ENCODE peak calls at places on chromosomes 5 and 9, in five cellular contexts. M, K, C, Q and W are unnamed samples. For H3K36me3, the result is how much of the 10 kb centered on the place peaks cover.

GRCh38 chr9:113580041-113580953 is 116.8 kb downstream of the RGS3 start:
- DNase-seq in M (peak), K (peak), C (peak), Q (peak), W (peak)

GRCh38 chr9:110635589-110635988 is 33.0 kb upstream of the MUSK start:
- DNase-seq in M (no peak), K (no peak), C (no peak), Q (no peak), W (no peak)

GRCh38 chr9:18268381-18268780 is 205.6 kb upstream of the ADAMTSL1 start:
- DNase-seq in M (peak), K (no peak), C (no peak), Q (no peak), W (no peak)

GRCh38 chr9:134322781-134323241 is 3.4 kb upstream of the RXRA start:
- DNase-seq in M (no peak), K (no peak), C (no peak), Q (no peak), W (no peak)

GRCh38 chr5:82820958-82821880 is 256.0 kb downstream of the TMEM167A start:
- DNase-seq in M (no peak), K (no peak), C (no peak), Q (no peak), W (no peak)

GRCh38 chr5:179228341-179229121 is 116.7 kb downstream of the ADAMTS2 start:
- DNase-seq in M (no peak), K (no peak), C (peak), Q (no peak), W (no peak)

GRCh38 chr9:111094433-111095421 is 56.5 kb upstream of the LPAR1 start:
- DNase-seq in M (no peak), K (peak), C (no peak), Q (peak), W (peak)

GRCh38 chr9:129071526-129072131 is 9.3 kb upstream of the DOLPP1 start:
- DNase-seq in M (no peak), K (no peak), C (no peak), Q (no peak), W (no peak)

GRCh38 chr5:116574682-116575634 is at the start of gene SEMA6A:
- DNase-seq in M (peak), K (peak), C (peak), Q (peak), W (peak)

GRCh38 chr9:128787583-128788156 is 617 bp downstream of the TBC1D13 start:
- DNase-seq in M (no peak), K (peak), C (no peak), Q (no peak), W (no peak)

GRCh38 chr9:123335986-123336329 is 20.0 kb upstream of the CRB2 start:
- DNase-seq in M (no peak), K (no peak), C (no peak), Q (no peak), W (no peak)

GRCh38 chr9:134326754-134327526 is 685 bp downstream of the RXRA start:
- DNase-seq in M (no peak), K (no peak), C (no peak), Q (no peak), W (peak)

GRCh38 chr9:90726215-90726614 is 75.4 kb upstream of the SYK start:
- DNase-seq in M (no peak), K (no peak), C (no peak), Q (no peak), W (no peak)

GRCh38 chr9:129351642-129352151 is 173.6 kb upstream of the IER5L start:
- DNase-seq in M (no peak), K (no peak), C (no peak), Q (no peak), W (no peak)

GRCh38 chr9:12426198-12426864 is 266.9 kb upstream of the TYRP1 start:
- DNase-seq in M (no peak), K (no peak), C (no peak), Q (no peak), W (no peak)

GRCh38 chr9:84615574-84615973 is 54.0 kb upstream of the NTRK2 start:
- DNase-seq in M (no peak), K (no peak), C (no peak), Q (no peak), W (no peak)

GRCh38 chr5:180798193-180798592 is 4.4 kb downstream of the MGAT1 start:
- DNase-seq in M (no peak), K (no peak), C (no peak), Q (no peak), W (no peak)

GRCh38 chr5:114780290-114780689 is 389.4 kb downstream of the TRIM36 start:
- DNase-seq in M (no peak), K (no peak), C (no peak), Q (no peak), W (no peak)

GRCh38 chr9:134283692-134284265 is 42.5 kb upstream of the RXRA start:
- DNase-seq in M (no peak), K (no peak), C (no peak), Q (no peak), W (no peak)

DNA sequence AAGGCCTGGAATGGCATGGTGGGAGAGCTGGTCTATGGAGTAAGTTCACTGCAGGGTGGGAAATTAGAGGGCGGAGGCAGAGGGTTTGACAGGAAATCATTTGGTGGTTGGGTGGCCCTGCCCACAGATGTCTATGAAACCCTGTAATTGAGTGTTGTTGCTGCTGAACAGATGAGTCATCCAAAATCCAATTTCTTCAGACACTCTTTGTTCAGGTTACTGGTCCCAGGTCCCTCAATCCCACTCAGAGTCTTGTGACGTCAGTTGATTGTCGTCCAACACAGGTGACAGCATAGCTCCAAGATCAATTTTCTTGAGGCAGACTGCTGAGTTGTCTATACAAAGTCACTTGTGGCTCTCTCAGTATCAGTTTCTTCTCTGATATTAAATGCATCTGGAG is 208.6 kb downstream of the GRIA1 start:
- DNase-seq in M (no peak), K (no peak), C (no peak), Q (no peak), W (no peak)
- TF ChIP-seq CTCF in M (no peak), K (no peak), C (no peak), Q (no peak), W (no peak)

GRCh38 chr9:76314321-76314720 is 79.9 kb downstream of the RFK start:
- DNase-seq in M (no peak), K (no peak), C (no peak), Q (no peak), W (no peak)

GRCh38 chr9:76311576-76311975 is 82.7 kb downstream of the RFK start:
- DNase-seq in M (no peak), K (no peak), C (no peak), Q (no peak), W (no peak)

GRCh38 chr9:76310991-76311390 is 83.2 kb downstream of the RFK start:
- DNase-seq in M (no peak), K (no peak), C (no peak), Q (no peak), W (no peak)

GRCh38 chr9:76316069-76316468 is 78.2 kb downstream of the RFK start:
- DNase-seq in M (no peak), K (no peak), C (no peak), Q (no peak), W (no peak)

GRCh38 chr9:76313771-76314170 is 80.5 kb downstream of the RFK start:
- DNase-seq in M (no peak), K (no peak), C (no peak), Q (no peak), W (no peak)
- TF ChIP-seq POLR2A in M (no peak), K (no peak), C (no peak), Q (no peak), W (no peak)

GRCh38 chr9:109383947-109384346 is 63.1 kb upstream of the EPB41L4B start:
- DNase-seq in M (no peak), K (no peak), C (no peak), Q (no peak), W (no peak)

GRCh38 chr9:109385499-109385898 is 64.6 kb upstream of the EPB41L4B start:
- DNase-seq in M (no peak), K (no peak), C (no peak), Q (no peak), W (no peak)

GRCh38 chr9:109383356-109383755 is 62.5 kb upstream of the EPB41L4B start:
- DNase-seq in M (no peak), K (no peak), C (no peak), Q (no peak), W (no peak)

GRCh38 chr9:109387206-109387605 is 66.3 kb upstream of the EPB41L4B start:
- DNase-seq in M (no peak), K (no peak), C (no peak), Q (no peak), W (no peak)

GRCh38 chr9:109387856-109388255 is 67.0 kb upstream of the EPB41L4B start:
- DNase-seq in M (no peak), K (no peak), C (no peak), Q (no peak), W (no peak)
- H3K36me3 ChIP-seq in M (under half), K (under half), C (half or more), Q (half or more), W (under half)

DNA sequence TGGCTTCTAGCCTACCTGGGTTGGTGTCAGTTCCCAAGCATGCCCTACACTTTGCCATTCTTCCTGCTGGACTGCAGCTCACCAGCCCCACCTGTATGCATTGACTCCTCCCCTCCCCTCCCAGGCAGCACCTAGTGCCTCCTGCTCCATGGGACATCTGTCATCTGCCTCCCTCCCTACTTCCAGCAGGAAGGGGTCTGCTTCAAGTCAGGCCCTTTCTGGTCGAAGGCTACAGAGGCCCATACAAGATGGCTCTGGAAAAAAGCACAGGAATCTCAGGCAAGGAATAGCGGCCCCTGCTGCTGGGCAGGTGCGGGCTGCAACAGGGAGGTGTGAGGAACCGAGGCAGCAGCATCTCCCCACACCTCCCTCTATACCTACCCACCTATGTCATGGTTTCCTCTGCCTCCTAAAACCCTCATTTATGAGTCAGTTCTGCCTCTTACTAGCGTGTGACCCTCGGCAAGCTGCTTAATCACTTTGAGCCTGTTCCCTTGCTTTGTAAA is 19.7 kb downstream of the WWC1 start:
- DNase-seq in M (no peak), K (no peak), C (no peak), Q (no peak), W (no peak)
- TF ChIP-seq CTCF in M (no peak), K (no peak), C (no peak), Q (no peak), W (no peak)

DNA sequence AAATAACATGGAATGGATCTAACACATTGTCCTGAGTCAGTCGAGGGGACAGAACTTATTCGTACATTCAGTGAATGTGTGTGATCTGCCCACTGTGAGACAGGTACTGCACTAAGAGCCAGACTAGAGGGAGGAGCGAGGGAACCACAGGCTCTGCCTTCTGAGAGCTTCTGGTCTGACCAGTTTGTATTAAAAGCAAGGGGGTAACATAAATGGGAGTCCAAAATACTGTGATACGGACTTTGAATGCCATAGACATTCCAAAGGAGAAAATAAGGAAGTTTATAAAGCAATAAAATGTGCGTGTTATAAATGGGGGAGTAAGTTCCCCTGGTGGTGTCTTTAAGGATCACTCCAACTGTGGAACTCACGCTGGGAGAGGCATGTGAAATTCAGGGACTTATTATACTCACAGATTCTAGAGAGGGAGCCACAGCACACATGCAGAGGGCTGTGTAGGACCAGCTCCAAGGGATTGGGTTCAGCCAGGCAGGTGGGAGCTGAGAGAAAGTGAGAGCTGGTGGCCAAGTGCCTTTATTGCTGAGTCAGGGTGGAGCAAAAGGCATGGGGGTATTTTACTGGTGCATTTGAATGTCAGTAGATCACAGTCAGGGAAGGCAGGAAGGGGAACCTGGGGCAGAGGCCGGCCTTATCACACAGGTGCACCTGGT is 186.5 kb upstream of the WWC1 start:
- DNase-seq in M (no peak), K (no peak), C (no peak), Q (no peak), W (no peak)
- TF ChIP-seq POLR2A in M (no peak), K (no peak), C (no peak), Q (no peak), W (no peak)

DNA sequence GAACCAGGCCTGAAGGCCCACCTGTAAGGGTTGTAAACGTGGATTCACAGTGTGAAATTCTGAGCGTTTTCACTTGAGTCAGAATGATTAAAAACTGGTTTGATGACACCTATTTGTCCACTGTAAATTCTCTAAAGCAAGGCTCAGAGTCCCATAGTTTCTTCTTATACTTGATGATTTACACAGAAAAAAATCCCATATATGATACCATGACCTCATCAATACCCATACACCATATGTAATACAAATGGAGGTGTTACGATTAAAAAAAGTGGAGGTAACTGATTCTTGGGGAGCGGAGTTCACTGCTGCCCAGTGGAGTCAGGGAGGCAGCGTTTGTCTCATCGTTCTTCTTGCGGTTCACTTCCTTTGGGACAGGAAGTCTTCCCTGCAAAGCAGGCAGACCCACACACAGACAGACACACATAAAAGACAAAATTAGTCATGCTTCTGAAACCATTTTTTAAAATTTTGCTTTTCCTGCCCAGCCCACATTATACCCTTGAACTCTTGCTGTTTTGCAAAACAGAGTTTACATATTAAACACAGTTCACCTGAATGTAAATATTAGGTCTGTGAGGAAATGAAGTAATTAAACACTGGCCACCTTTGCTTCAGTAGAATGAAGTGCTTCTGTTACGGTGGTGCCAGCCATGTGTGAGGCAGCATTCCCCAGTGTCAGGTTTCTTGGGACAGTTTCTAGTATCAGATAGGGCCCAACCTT is 26.2 kb downstream of the NREP start:
- DNase-seq in M (no peak), K (no peak), C (no peak), Q (no peak), W (no peak)
- H3K36me3 ChIP-seq in M (under half), K (under half), C (under half), Q (under half), W (under half)

DNA sequence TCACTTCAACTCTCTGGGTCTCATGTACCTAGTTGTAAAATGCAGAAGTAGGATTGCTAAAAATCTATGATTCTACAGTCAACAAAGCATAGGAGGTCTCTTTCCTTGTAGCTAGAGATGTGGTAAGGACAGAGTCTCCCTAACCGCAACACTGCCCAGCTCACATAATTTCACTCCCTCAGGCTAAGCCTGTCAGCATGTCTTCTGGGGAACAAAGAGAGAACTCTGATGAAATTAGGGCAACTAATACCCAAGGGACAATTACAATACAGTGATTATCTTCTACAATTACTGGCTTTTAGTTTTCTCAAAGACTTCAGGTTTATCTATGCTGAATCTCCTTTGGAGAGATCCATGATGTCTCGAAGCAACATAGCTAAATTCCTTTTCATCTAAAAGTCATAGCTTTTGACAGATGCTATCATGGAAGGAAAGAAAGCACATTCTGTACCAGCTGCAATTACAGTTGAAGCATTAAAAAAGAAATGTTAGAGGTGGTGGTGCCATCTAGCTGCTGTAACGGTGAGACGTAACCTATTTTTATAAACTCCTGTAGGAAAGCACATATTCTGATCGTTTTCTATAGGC is 141.1 kb upstream of the TARS1 start:
- DNase-seq in M (no peak), K (no peak), C (no peak), Q (no peak), W (no peak)
- TF ChIP-seq CTCF in M (no peak), K (peak), C (no peak), Q (peak), W (peak)

DNA sequence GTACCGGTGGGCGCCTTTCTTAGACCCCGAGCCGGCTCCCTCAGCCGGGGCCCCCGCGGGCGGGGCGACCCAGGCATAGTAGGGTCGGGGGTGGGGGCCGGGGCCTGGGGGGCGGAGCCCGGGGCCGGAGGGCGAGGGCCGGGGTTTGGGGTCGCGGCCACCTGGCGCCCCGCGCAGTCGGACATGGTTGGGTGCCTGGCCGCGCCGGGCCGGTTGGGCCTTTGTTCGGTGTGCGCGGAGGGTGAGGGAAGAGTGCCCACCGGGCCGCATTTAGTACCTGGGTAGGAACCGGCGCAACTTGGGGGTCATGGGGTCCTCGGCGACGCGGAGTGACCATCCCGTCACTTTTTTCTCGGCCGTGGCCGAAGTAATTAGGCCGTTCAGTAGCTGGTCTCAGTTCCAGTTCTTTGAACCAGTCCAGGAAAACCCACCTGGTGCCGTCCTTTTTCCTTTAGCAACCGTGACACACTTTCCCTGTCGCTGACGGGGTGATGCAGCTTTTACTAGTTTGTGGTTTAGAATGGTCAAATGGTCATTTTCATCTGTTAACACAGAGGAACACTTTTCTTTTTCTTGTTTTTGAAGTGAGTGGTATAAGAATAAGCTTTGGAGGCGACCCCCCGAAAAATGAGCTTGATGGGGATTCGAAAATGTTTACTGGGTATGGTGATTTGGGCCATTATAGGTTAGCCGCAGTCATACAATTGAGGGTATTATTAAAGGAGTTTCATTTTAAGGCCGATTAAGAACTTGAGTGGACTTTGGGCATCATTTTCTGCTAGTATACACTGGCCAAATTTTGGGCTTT is 555 bp downstream of the CKS2 start:
- DNase-seq in M (no peak), K (no peak), C (no peak), Q (no peak), W (no peak)
- TF ChIP-seq POLR2A in M (no peak), K (no peak), C (no peak), Q (no peak), W (no peak)

GRCh38 chr9:114626415-114627029 is 15.4 kb downstream of the TMEM268 start:
- DNase-seq in M (no peak), K (no peak), C (no peak), Q (no peak), W (no peak)
- H3K36me3 ChIP-seq in M (under half), K (under half), C (under half), Q (under half), W (under half)

GRCh38 chr5:143126121-143127019 is 277.1 kb downstream of the NR3C1 start:
- DNase-seq in M (no peak), K (no peak), C (no peak), Q (no peak), W (no peak)
- TF ChIP-seq CTCF in M (no peak), K (no peak), C (no peak), Q (no peak), W (no peak)